ENCODE peak calls at places on chromosomes 2 and 18, in six cellular contexts. S is NCI-H2081; O is GM12892; Y is HS-5; L is NB4; J is effector memory CD8-positive, alpha-beta T cell. I is an unnamed sample.

GRCh38 chr2:127622561-127623387 is 23.2 kb upstream of the GPR17 start:
- DNase-seq in S (no peak), O (peak), Y (no peak), L (no peak), J (no peak), I (no peak)

GRCh38 chr2:98445708-98446577 is 1.3 kb downstream of the INPP4A start:
- DNase-seq in S (no peak), O (no peak), Y (no peak), L (peak), J (no peak), I (no peak)

GRCh38 chr2:144348846-144349245 is 171.1 kb downstream of the ZEB2 start:
- DNase-seq in S (no peak), O (no peak), Y (no peak), L (no peak), J (no peak), I (no peak)

GRCh38 chr2:109371481-109372170 is 242.1 kb downstream of the SEPTIN10 start:
- DNase-seq in S (no peak), O (no peak), Y (no peak), L (no peak), J (no peak), I (no peak)

GRCh38 chr18:80198391-80198790 is 48.9 kb downstream of the PARD6G start:
- DNase-seq in S (no peak), O (no peak), Y (no peak), L (no peak), J (no peak), I (no peak)

GRCh38 chr2:2850218-2850850 is 519.3 kb upstream of the MYT1L start:
- DNase-seq in S (no peak), O (no peak), Y (no peak), L (no peak), J (no peak), I (no peak)

GRCh38 chr2:77108915-77109314 is 413.3 kb downstream of the LRRTM4 start:
- DNase-seq in S (no peak), O (no peak), Y (no peak), L (no peak), J (no peak), I (no peak)

GRCh38 chr2:6008186-6008585 is 316.0 kb downstream of the SOX11 start:
- DNase-seq in S (no peak), O (no peak), Y (no peak), L (no peak), J (no peak), I (no peak)

GRCh38 chr18:21826196-21826595 is 85.6 kb downstream of the MIB1 start:
- DNase-seq in S (no peak), O (no peak), Y (peak), L (no peak), J (no peak), I (peak)

GRCh38 chr2:9814129-9814868 is 29.0 kb upstream of the TAF1B start:
- DNase-seq in S (no peak), O (no peak), Y (no peak), L (no peak), J (no peak), I (no peak)

GRCh38 chr2:38660282-38660681 is 5.6 kb upstream of the GALM start:
- DNase-seq in S (no peak), O (no peak), Y (no peak), L (no peak), J (no peak), I (no peak)

GRCh38 chr2:152573168-152573567 is 144.1 kb downstream of the PRPF40A start:
- DNase-seq in S (no peak), O (no peak), Y (peak), L (peak), J (no peak), I (peak)

I was measured in keratinocyte.